ENCODE peak calls at places on chromosomes 2 and 18, in seven cellular contexts. One of them, this sample, is unnamed.

GRCh38 chr2:109736177-109736827 is 57.8 kb upstream of the RGPD5 start:
- DNase-seq in fibroblast of lung: peak
- DNase-seq in brain microvascular endothelial cell: peak
- DNase-seq in body of pancreas: peak
- DNase-seq in PC-3: peak
- DNase-seq in progenitor cell of endocrine pancreas: peak
- DNase-seq in AG09309: no peak
- DNase-seq in this sample: no peak

GRCh38 chr2:39660612-39661196 is 5.0 kb upstream of the TMEM178A start:
- DNase-seq in fibroblast of lung: no peak
- DNase-seq in brain microvascular endothelial cell: no peak
- DNase-seq in body of pancreas: no peak
- DNase-seq in PC-3: no peak
- DNase-seq in progenitor cell of endocrine pancreas: no peak
- DNase-seq in AG09309: no peak
- DNase-seq in this sample: no peak

GRCh38 chr2:75558786-75559428 is 1.8 kb downstream of the EVA1A start:
- DNase-seq in fibroblast of lung: peak
- DNase-seq in brain microvascular endothelial cell: peak
- DNase-seq in body of pancreas: no peak
- DNase-seq in PC-3: no peak
- DNase-seq in progenitor cell of endocrine pancreas: no peak
- DNase-seq in AG09309: no peak
- DNase-seq in this sample: no peak

GRCh38 chr2:105328281-105329196 is 996 bp downstream of the TGFBRAP1 start:
- DNase-seq in fibroblast of lung: peak
- DNase-seq in brain microvascular endothelial cell: no peak
- DNase-seq in body of pancreas: peak
- DNase-seq in PC-3: peak
- DNase-seq in progenitor cell of endocrine pancreas: no peak
- DNase-seq in AG09309: no peak
- DNase-seq in this sample: no peak

GRCh38 chr2:54549430-54549829 is 93.3 kb downstream of the SPTBN1 start:
- DNase-seq in fibroblast of lung: no peak
- DNase-seq in brain microvascular endothelial cell: no peak
- DNase-seq in body of pancreas: no peak
- DNase-seq in PC-3: no peak
- DNase-seq in progenitor cell of endocrine pancreas: no peak
- DNase-seq in AG09309: no peak
- DNase-seq in this sample: no peak

GRCh38 chr2:65421432-65421748 is 11.0 kb downstream of the SPRED2 start:
- DNase-seq in fibroblast of lung: no peak
- DNase-seq in brain microvascular endothelial cell: no peak
- DNase-seq in body of pancreas: no peak
- DNase-seq in PC-3: no peak
- DNase-seq in progenitor cell of endocrine pancreas: no peak
- DNase-seq in AG09309: no peak
- DNase-seq in this sample: no peak

GRCh38 chr18:11719621-11720020 is 30.6 kb downstream of the GNAL start:
- DNase-seq in fibroblast of lung: no peak
- DNase-seq in brain microvascular endothelial cell: no peak
- DNase-seq in body of pancreas: no peak
- DNase-seq in PC-3: no peak
- DNase-seq in progenitor cell of endocrine pancreas: no peak
- DNase-seq in AG09309: no peak
- DNase-seq in this sample: no peak

GRCh38 chr2:71807969-71808451 is 339.7 kb downstream of the CYP26B1 start:
- DNase-seq in fibroblast of lung: peak
- DNase-seq in brain microvascular endothelial cell: no peak
- DNase-seq in body of pancreas: no peak
- DNase-seq in PC-3: no peak
- DNase-seq in progenitor cell of endocrine pancreas: no peak
- DNase-seq in AG09309: no peak
- DNase-seq in this sample: no peak

GRCh38 chr2:29106980-29107388 is 8.2 kb upstream of the CLIP4 start:
- DNase-seq in fibroblast of lung: peak
- DNase-seq in brain microvascular endothelial cell: no peak
- DNase-seq in body of pancreas: no peak
- DNase-seq in PC-3: peak
- DNase-seq in progenitor cell of endocrine pancreas: no peak
- DNase-seq in AG09309: no peak
- DNase-seq in this sample: no peak

GRCh38 chr2:19120941-19121750 is 237.3 kb downstream of the OSR1 start:
- DNase-seq in fibroblast of lung: peak
- DNase-seq in brain microvascular endothelial cell: peak
- DNase-seq in body of pancreas: no peak
- DNase-seq in PC-3: peak
- DNase-seq in progenitor cell of endocrine pancreas: no peak
- DNase-seq in AG09309: peak
- DNase-seq in this sample: no peak

GRCh38 chr2:1614564-1614963 is 129.8 kb downstream of the PXDN start:
- DNase-seq in fibroblast of lung: no peak
- DNase-seq in brain microvascular endothelial cell: no peak
- DNase-seq in body of pancreas: no peak
- DNase-seq in PC-3: no peak
- DNase-seq in progenitor cell of endocrine pancreas: no peak
- DNase-seq in AG09309: no peak
- DNase-seq in this sample: no peak

GRCh38 chr2:165698621-165698946 is 95.5 kb downstream of the GALNT3 start:
- DNase-seq in fibroblast of lung: peak
- DNase-seq in brain microvascular endothelial cell: peak
- DNase-seq in body of pancreas: peak
- DNase-seq in PC-3: peak
- DNase-seq in progenitor cell of endocrine pancreas: no peak
- DNase-seq in AG09309: peak
- DNase-seq in this sample: no peak

GRCh38 chr2:45167885-45168284 is 158.6 kb upstream of the SIX2 start:
- DNase-seq in fibroblast of lung: no peak
- DNase-seq in brain microvascular endothelial cell: no peak
- DNase-seq in body of pancreas: no peak
- DNase-seq in PC-3: no peak
- DNase-seq in progenitor cell of endocrine pancreas: no peak
- DNase-seq in AG09309: no peak
- DNase-seq in this sample: no peak

GRCh38 chr2:99336780-99337163 is 417 bp upstream of the EIF5B start:
- DNase-seq in fibroblast of lung: no peak
- DNase-seq in brain microvascular endothelial cell: no peak
- DNase-seq in body of pancreas: no peak
- DNase-seq in PC-3: no peak
- DNase-seq in progenitor cell of endocrine pancreas: no peak
- DNase-seq in AG09309: no peak
- DNase-seq in this sample: no peak

GRCh38 chr2:99340669-99341236 is 3.6 kb downstream of the EIF5B start:
- DNase-seq in fibroblast of lung: no peak
- DNase-seq in brain microvascular endothelial cell: no peak
- DNase-seq in body of pancreas: no peak
- DNase-seq in PC-3: peak
- DNase-seq in progenitor cell of endocrine pancreas: no peak
- DNase-seq in AG09309: no peak
- DNase-seq in this sample: no peak

GRCh38 chr2:99337931-99338580 is 867 bp downstream of the EIF5B start:
- DNase-seq in fibroblast of lung: peak
- DNase-seq in brain microvascular endothelial cell: no peak
- DNase-seq in body of pancreas: no peak
- DNase-seq in PC-3: peak
- DNase-seq in progenitor cell of endocrine pancreas: no peak
- DNase-seq in AG09309: no peak
- DNase-seq in this sample: no peak

GRCh38 chr2:99337164-99337930 is at the start of gene EIF5B:
- DNase-seq in fibroblast of lung: peak
- DNase-seq in brain microvascular endothelial cell: peak
- DNase-seq in body of pancreas: peak
- DNase-seq in PC-3: peak
- DNase-seq in progenitor cell of endocrine pancreas: peak
- DNase-seq in AG09309: peak
- DNase-seq in this sample: peak

DNA sequence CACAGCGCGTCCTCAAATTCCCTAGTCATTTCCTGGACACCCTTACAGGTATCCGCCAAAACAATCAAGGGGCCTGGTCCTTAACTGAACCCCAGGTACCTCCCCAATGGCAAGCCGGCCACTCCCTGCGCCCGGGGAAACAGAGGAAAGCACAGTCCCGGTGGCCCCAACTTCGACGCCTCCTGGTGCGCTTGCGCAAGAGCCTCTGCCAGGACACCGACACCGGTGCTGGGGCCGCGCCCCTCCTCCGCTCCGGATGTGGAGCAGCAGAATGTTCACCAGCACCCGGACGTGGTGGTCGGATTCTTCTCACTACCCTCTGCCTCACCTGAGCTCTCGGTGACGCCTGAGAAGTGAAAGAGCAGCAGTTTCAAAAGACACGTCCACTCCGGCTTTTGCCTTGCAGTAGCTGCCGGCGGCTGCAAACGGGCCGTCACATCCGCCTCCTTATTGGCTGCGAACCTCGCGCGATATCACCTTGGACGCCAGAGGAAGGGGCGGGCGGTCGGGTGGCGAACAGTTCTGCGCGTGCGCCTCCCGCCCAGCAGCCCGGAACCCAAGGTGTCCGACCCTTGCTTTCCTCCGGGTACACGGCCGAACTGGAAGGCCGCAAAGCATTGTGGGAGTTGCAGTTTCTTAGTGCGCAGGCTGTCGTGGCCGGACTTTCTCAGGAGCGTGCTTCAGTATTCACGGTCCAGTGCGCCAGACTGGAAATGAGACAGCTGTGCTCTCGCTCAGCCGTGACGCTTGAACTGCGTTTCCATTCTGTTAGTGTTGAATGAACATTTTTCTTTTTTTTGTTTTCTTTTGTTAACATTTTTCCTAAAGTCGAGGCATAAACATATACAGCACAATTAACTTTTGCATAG is at the start of gene TXNDC9:
- DNase-seq in fibroblast of lung: peak
- DNase-seq in brain microvascular endothelial cell: peak
- DNase-seq in body of pancreas: peak
- DNase-seq in PC-3: peak
- DNase-seq in progenitor cell of endocrine pancreas: peak
- DNase-seq in AG09309: peak
- DNase-seq in this sample: peak
- TF ChIP-seq CTCF in fibroblast of lung: no peak
- TF ChIP-seq CTCF in brain microvascular endothelial cell: no peak
- TF ChIP-seq CTCF in body of pancreas: no peak
- TF ChIP-seq CTCF in PC-3: no peak
- TF ChIP-seq CTCF in progenitor cell of endocrine pancreas: no peak
- TF ChIP-seq CTCF in AG09309: no peak
- TF ChIP-seq CTCF in this sample: no peak

GRCh38 chr18:28109781-28110460 is 67.0 kb downstream of the CDH2 start:
- DNase-seq in fibroblast of lung: no peak
- DNase-seq in brain microvascular endothelial cell: no peak
- DNase-seq in body of pancreas: no peak
- DNase-seq in PC-3: no peak
- DNase-seq in progenitor cell of endocrine pancreas: no peak
- DNase-seq in AG09309: no peak
- DNase-seq in this sample: no peak

GRCh38 chr18:28110924-28111323 is 66.0 kb downstream of the CDH2 start:
- DNase-seq in fibroblast of lung: no peak
- DNase-seq in brain microvascular endothelial cell: no peak
- DNase-seq in body of pancreas: no peak
- DNase-seq in PC-3: no peak
- DNase-seq in progenitor cell of endocrine pancreas: no peak
- DNase-seq in AG09309: no peak
- DNase-seq in this sample: no peak

GRCh38 chr18:28112056-28112470 is 64.9 kb downstream of the CDH2 start:
- DNase-seq in fibroblast of lung: peak
- DNase-seq in brain microvascular endothelial cell: peak
- DNase-seq in body of pancreas: no peak
- DNase-seq in PC-3: peak
- DNase-seq in progenitor cell of endocrine pancreas: no peak
- DNase-seq in AG09309: peak
- DNase-seq in this sample: no peak

GRCh38 chr18:28108254-28108653 is 68.7 kb downstream of the CDH2 start:
- DNase-seq in fibroblast of lung: no peak
- DNase-seq in brain microvascular endothelial cell: no peak
- DNase-seq in body of pancreas: no peak
- DNase-seq in PC-3: no peak
- DNase-seq in progenitor cell of endocrine pancreas: no peak
- DNase-seq in AG09309: no peak
- DNase-seq in this sample: no peak

GRCh38 chr18:28108801-28109200 is 68.1 kb downstream of the CDH2 start:
- DNase-seq in fibroblast of lung: no peak
- DNase-seq in brain microvascular endothelial cell: no peak
- DNase-seq in body of pancreas: no peak
- DNase-seq in PC-3: peak
- DNase-seq in progenitor cell of endocrine pancreas: no peak
- DNase-seq in AG09309: no peak
- DNase-seq in this sample: no peak
- TF ChIP-seq CTCF in fibroblast of lung: no peak
- TF ChIP-seq CTCF in brain microvascular endothelial cell: no peak
- TF ChIP-seq CTCF in body of pancreas: peak
- TF ChIP-seq CTCF in PC-3: peak
- TF ChIP-seq CTCF in progenitor cell of endocrine pancreas: no peak
- TF ChIP-seq CTCF in AG09309: no peak
- TF ChIP-seq CTCF in this sample: no peak

GRCh38 chr18:8912348-8913057 is 190.0 kb upstream of the NDUFV2 start:
- DNase-seq in fibroblast of lung: no peak
- DNase-seq in brain microvascular endothelial cell: no peak
- DNase-seq in body of pancreas: no peak
- DNase-seq in PC-3: no peak
- DNase-seq in progenitor cell of endocrine pancreas: no peak
- DNase-seq in AG09309: no peak
- DNase-seq in this sample: peak
- TF ChIP-seq CTCF in fibroblast of lung: no peak
- TF ChIP-seq CTCF in brain microvascular endothelial cell: no peak
- TF ChIP-seq CTCF in body of pancreas: no peak
- TF ChIP-seq CTCF in PC-3: no peak
- TF ChIP-seq CTCF in progenitor cell of endocrine pancreas: no peak
- TF ChIP-seq CTCF in AG09309: no peak
- TF ChIP-seq CTCF in this sample: no peak

GRCh38 chr2:63301481-63301880 is 250.9 kb downstream of the OTX1 start:
- DNase-seq in fibroblast of lung: no peak
- DNase-seq in brain microvascular endothelial cell: no peak
- DNase-seq in body of pancreas: no peak
- DNase-seq in PC-3: no peak
- DNase-seq in progenitor cell of endocrine pancreas: no peak
- DNase-seq in AG09309: no peak
- DNase-seq in this sample: no peak

GRCh38 chr2:63300835-63301234 is 250.2 kb downstream of the OTX1 start:
- DNase-seq in fibroblast of lung: no peak
- DNase-seq in brain microvascular endothelial cell: no peak
- DNase-seq in body of pancreas: no peak
- DNase-seq in PC-3: peak
- DNase-seq in progenitor cell of endocrine pancreas: no peak
- DNase-seq in AG09309: no peak
- DNase-seq in this sample: no peak
- TF ChIP-seq CTCF in fibroblast of lung: no peak
- TF ChIP-seq CTCF in brain microvascular endothelial cell: no peak
- TF ChIP-seq CTCF in body of pancreas: no peak
- TF ChIP-seq CTCF in PC-3: peak
- TF ChIP-seq CTCF in progenitor cell of endocrine pancreas: no peak
- TF ChIP-seq CTCF in AG09309: no peak
- TF ChIP-seq CTCF in this sample: no peak

DNA sequence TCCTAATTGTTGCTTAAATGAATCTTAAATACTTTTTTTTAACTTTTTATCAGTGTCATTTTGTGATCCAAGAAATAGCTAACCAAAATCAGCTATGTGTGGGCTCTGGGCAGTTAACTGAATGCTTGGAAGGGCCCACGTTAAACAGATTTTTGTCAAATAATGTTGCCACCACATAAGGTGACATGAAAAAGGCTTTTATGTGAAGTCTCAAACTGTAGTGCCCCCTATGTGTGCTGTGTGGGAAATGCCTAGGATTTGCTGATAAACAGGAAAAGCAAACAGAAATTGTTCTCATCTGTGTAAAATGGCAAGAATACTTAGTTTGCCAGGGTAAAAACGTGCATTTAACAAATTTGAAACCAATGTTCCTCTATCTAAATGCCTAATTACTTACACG is 242.2 kb downstream of the ZNF516 start:
- DNase-seq in fibroblast of lung: peak
- DNase-seq in brain microvascular endothelial cell: no peak
- DNase-seq in body of pancreas: no peak
- DNase-seq in PC-3: no peak
- DNase-seq in progenitor cell of endocrine pancreas: no peak
- DNase-seq in AG09309: no peak
- DNase-seq in this sample: no peak
- TF ChIP-seq CTCF in fibroblast of lung: peak
- TF ChIP-seq CTCF in brain microvascular endothelial cell: peak
- TF ChIP-seq CTCF in body of pancreas: peak
- TF ChIP-seq CTCF in PC-3: peak
- TF ChIP-seq CTCF in progenitor cell of endocrine pancreas: peak
- TF ChIP-seq CTCF in AG09309: peak
- TF ChIP-seq CTCF in this sample: no peak